ENCODE peak calls at places on chromosomes 6 and 20, in four cellular contexts. C is HCT116, Y is K562, E is HepG2. Z is an unnamed sample.

GRCh38 chr6:163759542-163759941 is 345.0 kb downstream of the QKI start:
- DNase-seq in C (no peak), Y (no peak), E (no peak), Z (no peak)

GRCh38 chr6:88380083-88380482 is 213.9 kb upstream of the CNR1 start:
- DNase-seq in C (no peak), Y (no peak), E (no peak), Z (no peak)

GRCh38 chr6:19860235-19860877 is 23.2 kb downstream of the ID4 start:
- DNase-seq in C (no peak), Y (no peak), E (no peak), Z (no peak)

GRCh38 chr6:157040191-157040590 is 263.0 kb downstream of the ARID1B start:
- DNase-seq in C (no peak), Y (no peak), E (no peak), Z (no peak)

GRCh38 chr20:20513720-20514119 is 145.8 kb downstream of the INSM1 start:
- DNase-seq in C (no peak), Y (no peak), E (no peak), Z (no peak)

GRCh38 chr20:51529027-51529749 is 13.3 kb downstream of the NFATC2 start:
- DNase-seq in C (no peak), Y (peak), E (no peak), Z (no peak)

GRCh38 chr6:34230653-34231351 is 5.9 kb upstream of the HMGA1 start:
- DNase-seq in C (no peak), Y (no peak), E (no peak), Z (no peak)

GRCh38 chr6:105753184-105754097 is 332.7 kb upstream of the PRDM1 start:
- DNase-seq in C (peak), Y (no peak), E (no peak), Z (no peak)

GRCh38 chr20:10225439-10226080 is 6.9 kb downstream of the SNAP25 start:
- DNase-seq in C (no peak), Y (peak), E (peak), Z (no peak)

GRCh38 chr6:28803337-28803709 is 120.5 kb downstream of the TRIM27 start:
- DNase-seq in C (no peak), Y (no peak), E (no peak), Z (no peak)

GRCh38 chr6:28807682-28808280 is 116.0 kb downstream of the TRIM27 start:
- DNase-seq in C (peak), Y (peak), E (peak), Z (no peak)

GRCh38 chr6:28808383-28808782 is 115.4 kb downstream of the TRIM27 start:
- DNase-seq in C (no peak), Y (no peak), E (no peak), Z (no peak)

GRCh38 chr6:28802417-28803336 is 121.1 kb downstream of the TRIM27 start:
- DNase-seq in C (peak), Y (peak), E (peak), Z (peak)
- H3K4me3 ChIP-seq in C (peak), Y (peak), E (peak), Z (peak)

DNA sequence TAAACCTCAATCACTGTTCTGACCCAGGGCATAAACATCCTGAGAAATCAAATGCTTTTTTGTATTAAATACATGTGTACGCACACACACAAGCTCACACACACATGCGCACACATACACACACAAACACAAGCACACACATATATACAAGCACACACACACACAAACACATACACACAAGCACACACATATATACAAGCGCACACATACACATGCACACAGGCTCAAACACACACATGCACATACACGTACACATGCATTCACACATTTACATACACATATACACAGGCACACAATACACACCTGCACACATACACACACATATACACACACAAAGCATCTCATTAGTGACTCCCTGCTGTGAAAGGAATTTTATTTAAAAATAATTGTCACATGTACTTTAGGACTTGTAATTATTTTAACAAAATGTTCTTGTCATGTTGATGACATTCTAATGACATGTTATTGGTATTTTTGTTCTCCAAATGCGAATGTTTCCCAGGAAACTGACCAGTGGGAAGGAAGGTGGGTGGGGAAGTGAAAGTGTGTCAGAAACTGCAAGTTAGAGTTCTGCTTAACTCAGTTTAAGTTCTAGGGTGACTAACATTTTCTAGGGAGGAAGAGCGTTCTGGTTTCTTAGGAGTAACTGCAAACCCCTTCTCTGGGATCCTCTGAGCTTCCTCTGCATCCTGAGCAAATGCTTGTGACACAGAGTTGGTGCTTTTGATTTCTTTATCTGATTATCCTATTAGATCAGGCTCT is 113.9 kb upstream of the ZNF217 start:
- DNase-seq in C (no peak), Y (no peak), E (no peak), Z (no peak)
- H3K27ac ChIP-seq in C (no peak), Y (no peak), E (no peak), Z (peak)

GRCh38 chr6:116265081-116265829 is 11.4 kb upstream of the TSPYL4 start:
- DNase-seq in C (no peak), Y (no peak), E (no peak), Z (no peak)

GRCh38 chr6:116271309-116271708 is 8.4 kb downstream of the TSPYL1 start:
- DNase-seq in C (no peak), Y (no peak), E (no peak), Z (no peak)

GRCh38 chr6:116268589-116269293 is 11.0 kb downstream of the TSPYL1 start:
- DNase-seq in C (peak), Y (peak), E (peak), Z (peak)

GRCh38 chr6:116266803-116267202 is 12.9 kb downstream of the TSPYL1 start:
- DNase-seq in C (no peak), Y (no peak), E (no peak), Z (no peak)

GRCh38 chr6:116267879-116268588 is 11.7 kb downstream of the TSPYL1 start:
- DNase-seq in C (no peak), Y (no peak), E (no peak), Z (no peak)
- TF ChIP-seq TCF7L2 in C (no peak), Y (no peak), E (no peak), Z (no peak)

GRCh38 chr6:98847767-98848538 is 13.6 kb downstream of the POU3F2 start:
- DNase-seq in C (no peak), Y (no peak), E (no peak), Z (no peak)
- H3K4me3 ChIP-seq in C (no peak), Y (no peak), E (no peak), Z (no peak)

GRCh38 chr6:54419885-54420284 is 111.6 kb downstream of the TINAG start:
- DNase-seq in C (no peak), Y (no peak), E (no peak), Z (peak)
- H3K27ac ChIP-seq in C (no peak), Y (no peak), E (no peak), Z (no peak)

GRCh38 chr6:18507018-18507415 is 119.9 kb downstream of the RNF144B start:
- DNase-seq in C (no peak), Y (no peak), E (no peak), Z (no peak)
- TF ChIP-seq TCF7L2 in C (no peak), Y (no peak), E (no peak), Z (no peak)

DNA sequence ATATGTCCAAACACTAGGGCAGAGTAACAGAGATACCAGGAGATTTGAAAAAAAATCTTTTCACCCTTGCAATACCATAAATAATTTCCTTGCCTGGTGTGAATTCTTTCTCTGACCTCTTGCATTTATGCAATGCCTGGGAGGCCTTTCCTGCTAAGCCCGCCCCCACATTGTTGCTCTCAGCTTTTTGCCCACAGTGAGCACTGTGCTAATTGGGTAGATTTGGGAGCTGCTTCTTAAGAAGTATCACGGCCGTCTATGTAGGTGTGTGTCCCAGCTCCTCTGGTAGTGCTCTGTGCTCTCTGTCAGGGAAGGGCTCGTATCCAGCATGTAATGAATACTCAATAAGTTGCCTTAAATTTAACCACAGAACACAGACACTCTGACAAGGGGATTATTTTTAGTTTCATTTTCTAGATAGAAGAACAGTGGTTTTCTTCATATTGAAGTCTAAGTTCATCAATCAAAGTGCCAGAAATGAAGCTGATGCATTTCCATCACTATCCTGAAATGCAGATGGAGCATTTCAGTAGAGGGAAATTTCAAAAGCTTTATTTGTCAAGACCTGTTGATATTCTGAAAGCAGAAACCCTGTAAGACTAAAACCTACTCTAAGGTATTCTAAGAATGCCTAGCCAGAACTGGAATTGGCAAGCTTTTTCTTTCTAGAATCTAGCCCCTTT is 54.5 kb upstream of the CEP85L start:
- DNase-seq in C (no peak), Y (no peak), E (no peak), Z (no peak)
- H3K4me3 ChIP-seq in C (no peak), Y (no peak), E (no peak), Z (no peak)

GRCh38 chr20:32820698-32821378 is 1.1 kb downstream of the MAPRE1 start:
- DNase-seq in C (no peak), Y (no peak), E (no peak), Z (no peak)
- H3K27ac ChIP-seq in C (peak), Y (peak), E (peak), Z (peak)